ENCODE peak calls at places on chromosome 22, in six cellular contexts. P is AG10803; V is T follicular helper cell; I is naive thymus-derived CD8-positive, alpha-beta T cell; B is choroid plexus epithelial cell; M is uterus. K is an unnamed sample.
A peak's percentile ranks its signal among the peaks of the same experiment; 100 is the strongest.

GRCh38 chr22:49365191-49365837 is 462.4 kb downstream of the BRD1 start:
- DNase-seq in P (no peak), V (no peak), I (no peak), B (no peak), M (no peak), K (peak; percentile 22)

GRCh38 chr22:32127904-32128303 is 31.2 kb downstream of the C22orf42 start:
- DNase-seq in P (no peak), V (no peak), I (no peak), B (no peak), M (no peak), K (no peak)

GRCh38 chr22:31733580-31734079 is 16.3 kb downstream of the PRR14L start:
- DNase-seq in P (no peak), V (no peak), I (no peak), B (no peak), M (no peak), K (no peak)

GRCh38 chr22:25650834-25651233 is 86.4 kb downstream of the GRK3 start:
- DNase-seq in P (no peak), V (no peak), I (no peak), B (no peak), M (no peak), K (no peak)

GRCh38 chr22:39703890-39704658 is 133.5 kb downstream of the CACNA1I start:
- DNase-seq in P (no peak), V (no peak), I (no peak), B (no peak), M (peak; percentile 57), K (no peak)

GRCh38 chr22:17777005-17777716 is 2.9 kb upstream of the BID start:
- DNase-seq in P (no peak), V (peak; percentile 44), I (peak; percentile 66), B (no peak), M (no peak), K (no peak)

GRCh38 chr22:49734390-49734789 is 93.3 kb downstream of the BRD1 start:
- DNase-seq in P (no peak), V (no peak), I (no peak), B (no peak), M (no peak), K (peak; percentile 52)

GRCh38 chr22:17085277-17086091 is 684 bp downstream of the IL17RA start:
- DNase-seq in P (no peak), V (no peak), I (no peak), B (peak; percentile 11), M (peak; percentile 40), K (peak; percentile 74)

GRCh38 chr22:23268139-23268712 is 87.9 kb downstream of the BCR start:
- DNase-seq in P (no peak), V (no peak), I (no peak), B (no peak), M (no peak), K (no peak)

GRCh38 chr22:31496735-31497146 is 405 bp downstream of the SFI1 start:
- DNase-seq in P (peak; percentile 6), V (peak; percentile 34), I (peak; percentile 48), B (no peak), M (no peak), K (peak; percentile 76)

GRCh38 chr22:38267086-38267485 is 5.7 kb downstream of the TMEM184B start:
- DNase-seq in P (no peak), V (peak; percentile 52), I (peak; percentile 67), B (peak; percentile 72), M (no peak), K (no peak)

GRCh38 chr22:37163618-37164534 is 14.2 kb upstream of the IL2RB start:
- DNase-seq in P (no peak), V (no peak), I (no peak), B (no peak), M (no peak), K (no peak)

GRCh38 chr22:46583571-46583970 is 36.6 kb upstream of the GRAMD4 start:
- DNase-seq in P (no peak), V (no peak), I (no peak), B (no peak), M (no peak), K (no peak)

GRCh38 chr22:46977656-46978343 is 215.3 kb downstream of the TBC1D22A start:
- DNase-seq in P (no peak), V (no peak), I (no peak), B (no peak), M (no peak), K (no peak)

GRCh38 chr22:36860821-36861659 is at the start of gene NCF4:
- DNase-seq in P (no peak), V (no peak), I (no peak), B (no peak), M (no peak), K (no peak)

GRCh38 chr22:38347181-38347943 is 30.1 kb upstream of the CSNK1E start:
- DNase-seq in P (no peak), V (no peak), I (no peak), B (no peak), M (peak; percentile 10), K (peak; percentile 47)

GRCh38 chr22:36562261-36562835 is 33.4 kb upstream of the EIF3D start:
- DNase-seq in P (peak; percentile 37), V (no peak), I (no peak), B (peak; percentile 16), M (no peak), K (no peak)

GRCh38 chr22:38176170-38176741 is 5.4 kb downstream of the PLA2G6 start:
- DNase-seq in P (peak; percentile 95), V (no peak), I (no peak), B (peak; percentile 92), M (peak; percentile 66), K (peak; percentile 90)

GRCh38 chr22:36384766-36385400 is 2.9 kb downstream of the MYH9 start:
- DNase-seq in P (no peak), V (peak; percentile 51), I (peak; percentile 63), B (no peak), M (no peak), K (no peak)

GRCh38 chr22:40418366-40419201 is 48.2 kb downstream of the SGSM3 start:
- DNase-seq in P (no peak), V (no peak), I (peak; percentile 73), B (no peak), M (no peak), K (no peak)

GRCh38 chr22:46355369-46355995 is 20.0 kb downstream of the TRMU start:
- DNase-seq in P (peak; percentile 54), V (peak; percentile 31), I (peak; percentile 45), B (peak; percentile 73), M (peak; percentile 53), K (no peak)

GRCh38 chr22:50165438-50166123 is 5.0 kb upstream of the PANX2 start:
- DNase-seq in P (no peak), V (no peak), I (no peak), B (no peak), M (no peak), K (no peak)

GRCh38 chr22:23036684-23037428 is 33.5 kb upstream of the GNAZ start:
- DNase-seq in P (peak; percentile 79), V (no peak), I (no peak), B (peak; percentile 8), M (no peak), K (no peak)

GRCh38 chr22:23495614-23496444 is 84.3 kb downstream of the IGLL1 start:
- DNase-seq in P (no peak), V (no peak), I (no peak), B (no peak), M (no peak), K (no peak)

GRCh38 chr22:19937616-19938473 is 3.7 kb upstream of the COMT start:
- DNase-seq in P (no peak), V (no peak), I (no peak), B (peak; percentile 23), M (no peak), K (no peak)

GRCh38 chr22:39363751-39364484 is 14.1 kb downstream of the SYNGR1 start:
- DNase-seq in P (no peak), V (no peak), I (no peak), B (no peak), M (no peak), K (no peak)

GRCh38 chr22:50628543-50629134 is 687 bp upstream of the ARSA start:
- DNase-seq in P (no peak), V (no peak), I (no peak), B (no peak), M (no peak), K (peak; percentile 58)

GRCh38 chr22:19942071-19942885 is 660 bp upstream of the TXNRD2 start:
- DNase-seq in P (peak; percentile 80), V (no peak), I (no peak), B (peak; percentile 85), M (peak; percentile 35), K (no peak)

GRCh38 chr22:33565580-33565995 is 354.7 kb downstream of the LARGE1 start:
- DNase-seq in P (no peak), V (no peak), I (no peak), B (no peak), M (no peak), K (no peak)

GRCh38 chr22:17205432-17205831 is 13.8 kb downstream of the ADA2 start:
- DNase-seq in P (no peak), V (no peak), I (no peak), B (no peak), M (no peak), K (no peak)

GRCh38 chr22:41106122-41106968 is 14.0 kb downstream of the EP300 start:
- DNase-seq in P (peak; percentile 38), V (no peak), I (no peak), B (peak; percentile 65), M (peak; percentile 36), K (no peak)

GRCh38 chr22:25098445-25099081 is 101.1 kb upstream of the CRYBB3 start:
- DNase-seq in P (no peak), V (no peak), I (no peak), B (peak; percentile 27), M (no peak), K (no peak)

GRCh38 chr22:42926034-42926433 is 69.0 kb upstream of the ARFGAP3 start:
- DNase-seq in P (no peak), V (no peak), I (no peak), B (no peak), M (no peak), K (no peak)

GRCh38 chr22:37053310-37054077 is 2.0 kb downstream of the KCTD17 start:
- DNase-seq in P (peak; percentile 32), V (no peak), I (no peak), B (no peak), M (no peak), K (no peak)